ENCODE peak calls at places on chromosomes 3 and 15, in five cellular contexts. L is lower leg skin, H is choroid plexus epithelial cell, O is breast epithelium, F is colonic mucosa. B is an unnamed sample.

GRCh38 chr3:60086811-60087210 is 1037.0 kb upstream of the CFAP20DC start:
- DNase-seq in L (no peak), H (peak; percentile 5), O (no peak), F (no peak), B (no peak)

GRCh38 chr15:77650285-77650684 is 17.6 kb upstream of the LINGO1 start:
- DNase-seq in L (no peak), H (peak; percentile 35), O (no peak), F (no peak), B (no peak)

GRCh38 chr3:66592927-66593625 is 92.3 kb upstream of the LRIG1 start:
- DNase-seq in L (no peak), H (peak; percentile 14), O (no peak), F (no peak), B (peak; percentile 38)

GRCh38 chr3:178795349-178795748 is 259.1 kb downstream of the KCNMB2 start:
- DNase-seq in L (no peak), H (no peak), O (no peak), F (no peak), B (no peak)

GRCh38 chr15:75578206-75578947 is 738 bp downstream of the PTPN9 start:
- DNase-seq in L (no peak), H (peak; percentile 39), O (no peak), F (peak; percentile 50), B (no peak)

GRCh38 chr3:172449468-172450149 is 1.4 kb upstream of the GHSR start:
- DNase-seq in L (no peak), H (peak; percentile 37), O (no peak), F (no peak), B (peak; percentile 32)

GRCh38 chr3:67278015-67278618 is 280.0 kb downstream of the KBTBD8 start:
- DNase-seq in L (no peak), H (no peak), O (no peak), F (no peak), B (no peak)

GRCh38 chr15:53665930-53666329 is 93.5 kb downstream of the WDR72 start:
- DNase-seq in L (no peak), H (no peak), O (no peak), F (no peak), B (no peak)

GRCh38 chr15:82079736-82080135 is 33.9 kb upstream of the MEX3B start:
- DNase-seq in L (no peak), H (peak; percentile 50), O (no peak), F (no peak), B (no peak)

GRCh38 chr3:196662711-196663571 is 23.4 kb downstream of the NRROS start:
- DNase-seq in L (no peak), H (peak; percentile 65), O (no peak), F (no peak), B (peak; percentile 37)

GRCh38 chr3:87227835-87228144 is 681 bp downstream of the CHMP2B start:
- DNase-seq in L (no peak), H (no peak), O (no peak), F (no peak), B (peak; percentile 18)

GRCh38 chr15:83206387-83206970 is 1.1 kb downstream of the HDGFL3 start:
- DNase-seq in L (no peak), H (peak; percentile 28), O (no peak), F (peak; percentile 21), B (peak; percentile 21)

GRCh38 chr3:5016218-5017161 is 37.3 kb downstream of the BHLHE40 start:
- DNase-seq in L (peak; percentile 81), H (peak; percentile 80), O (no peak), F (peak; percentile 86), B (peak; percentile 56)

GRCh38 chr3:60650171-60650570 is 601.1 kb downstream of the FHIT start:
- DNase-seq in L (no peak), H (no peak), O (no peak), F (no peak), B (no peak)

GRCh38 chr3:66372681-66373350 is 128.0 kb downstream of the LRIG1 start:
- DNase-seq in L (no peak), H (peak; percentile 32), O (no peak), F (peak; percentile 63), B (peak; percentile 28)

GRCh38 chr3:25895031-25895430 is 105.1 kb downstream of the OXSM start:
- DNase-seq in L (no peak), H (no peak), O (no peak), F (no peak), B (no peak)

GRCh38 chr3:52402101-52402521 is 42.8 kb downstream of the SEMA3G start:
- DNase-seq in L (no peak), H (no peak), O (no peak), F (no peak), B (no peak)

GRCh38 chr3:195066441-195066841 is 204.5 kb downstream of the XXYLT1 start:
- DNase-seq in L (no peak), H (no peak), O (no peak), F (no peak), B (no peak)

GRCh38 chr3:72661115-72661457 is 187.2 kb downstream of the SHQ1 start:
- DNase-seq in L (peak; percentile 55), H (peak; percentile 29), O (peak; percentile 93), F (peak; percentile 50), B (peak; percentile 96)

GRCh38 chr3:88985491-88985890 is 121.9 kb upstream of the EPHA3 start:
- DNase-seq in L (no peak), H (peak; percentile 85), O (no peak), F (no peak), B (no peak)

GRCh38 chr3:37833790-37834189 is 27.9 kb upstream of the CTDSPL start:
- DNase-seq in L (no peak), H (no peak), O (no peak), F (no peak), B (no peak)
- TF ChIP-seq CTCF in L (no peak), H (peak; percentile 19), O (no peak), F (no peak), B (peak; percentile 25)

GRCh38 chr3:123287962-123288302 is 86.2 kb downstream of the SEC22A start:
- DNase-seq in L (no peak), H (no peak), O (no peak), F (no peak), B (no peak)

GRCh38 chr3:123286308-123287023 is 84.7 kb downstream of the SEC22A start:
- DNase-seq in L (no peak), H (peak; percentile 86), O (no peak), F (peak; percentile 36), B (peak; percentile 74)

GRCh38 chr3:123285931-123286307 is 84.2 kb downstream of the SEC22A start:
- DNase-seq in L (no peak), H (no peak), O (no peak), F (no peak), B (no peak)

GRCh38 chr3:123285479-123285878 is 83.7 kb downstream of the SEC22A start:
- DNase-seq in L (no peak), H (no peak), O (no peak), F (no peak), B (no peak)

DNA sequence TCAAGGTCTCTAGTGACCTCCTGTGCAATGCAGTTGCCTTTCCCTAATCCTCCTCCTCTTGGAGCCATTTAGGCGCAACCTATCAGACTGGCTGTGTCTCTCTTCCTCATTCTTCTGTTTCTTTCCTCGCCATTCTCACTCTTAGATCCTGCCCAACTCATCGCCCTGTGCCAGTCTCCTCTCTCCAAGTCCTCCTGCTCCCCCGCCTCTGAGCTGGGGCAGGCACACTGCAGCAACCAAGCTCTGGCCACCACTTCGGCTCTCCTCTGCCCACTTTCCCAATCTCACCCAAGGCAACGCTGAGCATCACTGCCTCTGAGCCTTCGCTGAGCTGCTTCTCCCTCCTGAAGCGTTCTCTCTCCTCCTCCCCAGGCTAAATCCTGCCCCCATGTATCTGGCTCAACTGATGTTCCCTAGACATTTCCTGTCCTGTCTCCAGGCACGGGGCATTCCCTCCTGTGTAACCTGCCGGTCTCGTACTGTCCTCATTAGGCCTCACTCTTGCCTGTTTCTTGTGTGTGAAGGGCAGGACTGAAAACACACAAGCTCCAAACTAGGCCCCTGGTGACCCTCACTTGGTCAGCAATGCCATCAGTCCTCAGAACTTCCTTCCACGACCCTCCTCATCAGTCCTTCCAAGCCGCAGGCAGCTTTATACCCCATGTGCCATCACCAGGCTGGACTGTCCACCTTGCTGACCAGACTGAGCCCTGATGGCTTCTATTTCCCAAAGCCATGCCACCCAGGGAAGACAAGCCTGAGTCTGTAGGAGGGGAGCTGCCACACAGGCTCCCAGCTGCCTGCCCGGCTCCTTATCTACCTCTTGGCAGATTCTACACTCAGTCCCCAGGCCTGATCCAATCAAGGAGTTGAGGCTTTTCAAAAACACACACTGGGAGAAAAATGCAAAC is 85.6 kb downstream of the SEC22A start:
- DNase-seq in L (no peak), H (no peak), O (no peak), F (no peak), B (no peak)
- H3K4me3 ChIP-seq in L (no peak overlapping the region), H (no peak overlapping the region), O (no peak overlapping the region), F (no peak overlapping the region), B (no peak overlapping the region)

DNA sequence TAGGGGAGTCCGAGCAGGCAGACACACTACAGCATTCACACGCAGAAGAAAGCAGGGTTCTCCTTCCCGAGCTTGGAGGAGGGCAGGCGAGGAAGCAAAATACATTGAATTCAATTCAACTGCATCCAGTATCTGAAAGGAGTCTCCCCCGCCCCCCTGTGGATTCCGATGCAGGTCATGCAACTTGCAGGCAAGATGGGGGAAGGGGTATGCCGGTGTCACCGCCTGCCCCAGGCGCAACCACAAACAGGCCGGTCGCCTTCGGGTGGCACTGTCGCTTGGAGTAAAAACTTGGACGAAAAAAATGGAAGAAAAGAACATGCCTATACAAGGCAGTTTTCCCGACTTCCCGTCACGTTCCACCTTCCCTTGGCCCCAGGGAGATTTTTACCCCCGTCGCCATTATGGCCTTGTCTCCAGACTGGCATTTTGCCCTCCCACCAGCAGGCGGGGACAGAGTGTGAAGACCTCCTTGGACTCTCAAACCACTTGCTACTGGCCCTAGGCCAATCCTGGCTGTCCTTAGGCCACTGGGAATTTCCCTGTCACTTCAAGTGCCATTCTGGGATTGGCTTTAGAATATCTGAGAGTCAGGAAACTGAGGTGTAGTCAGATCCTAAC is 1.6 kb upstream of the NTRK3 start:
- DNase-seq in L (no peak), H (peak; percentile 9), O (peak; percentile 59), F (no peak), B (peak; percentile 22)
- TF ChIP-seq CTCF in L (no peak), H (peak; percentile 31), O (no peak), F (no peak), B (peak; percentile 44)

GRCh38 chr3:69092030-69092513 is 7.3 kb downstream of the ARL6IP5 start:
- DNase-seq in L (no peak), H (peak; percentile 40), O (no peak), F (no peak), B (no peak)
- H3K4me3 ChIP-seq in L (no peak overlapping the region), H (no peak overlapping the region), O (no peak overlapping the region), F (no peak overlapping the region), B (no peak overlapping the region)

DNA sequence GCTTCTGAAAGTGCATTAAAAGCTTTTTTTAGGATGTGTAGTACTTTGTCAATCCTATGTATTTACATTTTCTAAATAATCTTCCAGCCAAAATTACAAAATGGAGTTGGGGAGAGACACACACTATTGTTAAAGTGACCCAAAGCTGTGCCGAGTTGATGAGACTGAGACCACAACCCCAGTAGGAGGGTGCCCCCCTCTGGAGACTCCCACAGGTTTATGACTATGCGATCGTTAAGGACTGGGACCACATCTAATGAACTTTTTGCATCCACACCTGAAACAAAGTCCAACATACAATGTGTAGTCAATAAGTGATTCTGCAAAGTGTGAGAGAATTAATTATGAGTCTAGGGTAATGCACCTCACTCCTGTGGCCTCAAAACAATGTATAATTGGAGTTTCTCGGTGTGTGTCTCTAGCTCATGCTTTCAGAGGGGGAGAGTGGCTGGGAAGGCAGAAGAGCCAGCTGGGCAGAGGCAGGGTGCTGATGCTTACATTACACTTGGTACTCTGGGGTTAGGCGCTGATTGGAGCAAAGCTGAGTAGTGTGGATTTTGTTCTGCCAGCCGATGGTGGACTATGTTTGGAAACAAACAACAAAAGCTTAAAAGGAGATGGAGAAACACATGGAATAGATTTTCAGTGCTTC is 102.8 kb downstream of the KCNH8 start:
- DNase-seq in L (no peak), H (no peak), O (no peak), F (no peak), B (no peak)
- TF ChIP-seq CTCF in L (no peak), H (no peak), O (no peak), F (no peak), B (no peak)

GRCh38 chr15:31223478-31224350 is 102.9 kb upstream of the KLF13 start:
- DNase-seq in L (no peak), H (peak; percentile 30), O (no peak), F (no peak), B (no peak)
- H3K4me3 ChIP-seq in L (no peak overlapping the region), H (peak overlapping the region; percentile 26), O (peak overlapping the region; percentile 5), F (no peak overlapping the region), B (no peak overlapping the region)

B was measured in fibroblast of the aortic adventitia.